ENCODE peak calls at places on chromosomes 16 and 17, in ten cellular contexts. Y is ascending aorta, E is GM13977, N is RWPE1, K is mesothelial cell of epicardium, W is HFFc6, L is K562, F is GM12878, O is OCI-LY7, U is Calu3. D is an unnamed sample.
A peak's percentile ranks its signal among the peaks of the same experiment; 100 is the strongest.

GRCh38 chr16:275786-276232 is at the start of gene RGS11:
- DNase-seq in N (no peak), W (no peak), O (no peak), E (no peak), F (no peak), Y (no peak), K (no peak), L (no peak), U (no peak), D (no peak)

GRCh38 chr16:1960665-1961630 is 1.6 kb downstream of the NDUFB10 start:
- DNase-seq in E (no peak), K (no peak), Y (no peak), F (no peak), O (peak; percentile 69), N (no peak), U (no peak), L (peak; percentile 75), W (peak; percentile 42), D (no peak)

GRCh38 chr16:86681440-86681838 is 103.1 kb downstream of the FOXL1 start:
- DNase-seq in F (no peak), O (no peak), N (no peak), E (no peak), L (peak; percentile 7), Y (peak; percentile 85), K (no peak), U (no peak), W (no peak), D (no peak)

GRCh38 chr17:53626286-53626685 is 196.4 kb upstream of the KIF2B start:
- DNase-seq in Y (no peak), N (peak; percentile 19), E (no peak), L (peak; percentile 48), K (no peak), F (no peak), O (no peak), W (peak; percentile 11), U (no peak), D (no peak)

GRCh38 chr16:88638323-88639230 is at the start of gene IL17C:
- DNase-seq in U (peak; percentile 61), F (no peak), O (peak; percentile 69), E (no peak), N (peak; percentile 53), Y (no peak), W (no peak), L (no peak), K (no peak), D (no peak)

GRCh38 chr17:45225051-45225700 is 3.5 kb downstream of the FMNL1 start:
- DNase-seq in N (no peak), Y (peak; percentile 62), F (no peak), E (no peak), W (no peak), U (no peak), K (no peak), O (peak; percentile 27), L (no peak), D (no peak)

GRCh38 chr17:41811549-41812175 is at the start of gene P3H4:
- DNase-seq in Y (peak; percentile 85), E (peak; percentile 89), L (peak; percentile 71), K (peak; percentile 84), U (peak; percentile 89), O (peak; percentile 41), N (peak; percentile 70), W (peak; percentile 76), F (no peak), D (peak; percentile 60)

GRCh38 chr17:82010575-82011525 is 11.8 kb downstream of the CENPX start:
- DNase-seq in U (no peak), L (no peak), N (no peak), K (no peak), E (no peak), F (no peak), Y (no peak), W (no peak), O (no peak), D (no peak)

GRCh38 chr17:40366861-40367518 is 2.5 kb upstream of the GJD3 start:
- DNase-seq in N (no peak), W (no peak), K (no peak), U (no peak), Y (no peak), L (no peak), E (no peak), F (no peak), O (no peak), D (no peak)

GRCh38 chr17:40373324-40373723 is 8.8 kb upstream of the GJD3 start:
- DNase-seq in Y (no peak), U (no peak), N (no peak), F (no peak), L (no peak), E (no peak), W (peak; percentile 49), O (no peak), K (no peak), D (no peak)

GRCh38 chr17:40371261-40371929 is 6.9 kb upstream of the GJD3 start:
- DNase-seq in Y (no peak), K (no peak), F (no peak), U (no peak), E (peak; percentile 45), O (peak; percentile 62), L (peak; percentile 62), W (no peak), N (no peak), D (no peak)

GRCh38 chr17:40372031-40372430 is 7.5 kb upstream of the GJD3 start:
- DNase-seq in N (no peak), W (no peak), E (no peak), K (no peak), F (no peak), O (no peak), L (no peak), U (no peak), Y (peak; percentile 30), D (no peak)

DNA sequence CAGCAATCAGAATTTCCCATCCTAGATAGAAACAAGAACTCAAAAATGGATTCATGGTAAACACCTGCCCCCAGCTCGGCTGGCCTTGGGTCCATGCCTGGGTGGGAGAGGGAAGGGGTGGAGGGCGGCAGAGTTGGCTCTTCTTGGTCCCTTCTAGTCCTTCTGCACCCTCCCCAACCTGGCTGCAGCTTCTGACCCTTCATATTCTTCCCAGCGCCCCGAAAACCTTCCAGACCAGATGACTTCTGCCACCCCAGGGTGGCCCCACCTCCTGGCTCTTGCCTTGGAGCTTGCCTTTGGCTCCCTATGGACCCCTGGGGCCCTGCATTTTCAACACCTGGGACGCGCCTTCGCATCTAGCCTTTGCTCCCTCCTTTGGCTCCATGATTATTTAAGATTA is 5.4 kb upstream of the GJD3 start:
- DNase-seq in F (no peak), O (no peak), K (no peak), L (no peak), N (no peak), E (no peak), U (no peak), W (no peak), Y (no peak), D (no peak)
- TF ChIP-seq CTCF in F (no peak), O (no peak), K (no peak), L (no peak), N (no peak), E (no peak), U (no peak), W (no peak), Y (no peak), D (no peak)

GRCh38 chr17:56505154-56505756 is 88.2 kb upstream of the NOG start:
- DNase-seq in U (no peak), Y (no peak), F (no peak), E (no peak), O (no peak), L (no peak), W (no peak), K (no peak), N (no peak), D (no peak)

GRCh38 chr17:56502120-56502519 is 91.4 kb upstream of the NOG start:
- DNase-seq in O (no peak), N (no peak), Y (no peak), E (no peak), L (no peak), K (no peak), W (no peak), U (no peak), F (no peak), D (no peak)

GRCh38 chr17:56497132-56497531 is 96.4 kb upstream of the NOG start:
- DNase-seq in L (no peak), O (no peak), F (no peak), U (no peak), K (no peak), N (no peak), Y (no peak), W (no peak), E (no peak), D (no peak)

DNA sequence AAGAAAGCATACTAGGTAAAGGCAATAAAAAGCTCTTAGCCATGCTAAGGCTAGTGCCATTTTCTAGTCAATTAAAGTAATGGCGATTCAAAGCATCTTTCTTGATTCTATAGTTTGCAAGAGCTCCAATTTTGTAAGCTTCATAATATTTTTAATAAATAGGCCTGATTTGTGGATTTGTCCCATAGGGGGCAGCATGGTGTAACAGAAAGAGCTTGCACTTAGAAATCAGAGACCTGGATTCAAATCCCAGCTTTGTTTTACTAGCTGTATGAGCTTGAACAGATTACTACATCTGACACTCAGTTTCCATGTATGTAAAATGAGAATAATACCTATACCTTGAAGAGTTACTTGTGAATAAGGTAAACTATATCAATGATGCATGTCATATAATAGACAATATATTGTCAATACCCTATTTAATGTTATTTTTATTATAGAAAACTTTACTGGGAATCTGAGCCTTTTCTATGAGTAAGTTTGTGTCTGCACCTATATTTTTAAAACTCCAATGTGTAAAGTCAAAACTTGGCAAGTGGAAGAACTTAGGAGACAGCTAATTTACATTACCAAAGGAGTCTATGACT is 93.6 kb upstream of the NOG start:
- DNase-seq in L (peak; percentile 40), K (no peak), Y (no peak), O (peak; percentile 13), W (peak; percentile 21), E (no peak), F (no peak), U (peak; percentile 22), N (no peak), D (peak; percentile 38)
- TF ChIP-seq CTCF in L (peak; percentile 65), K (peak; percentile 51), Y (no peak), O (peak; percentile 77), W (peak; percentile 81), E (peak; percentile 17), F (no peak), U (no peak), N (peak; percentile 33), D (no peak)

GRCh38 chr17:77487211-77487629 is 346.5 kb downstream of the SEC14L1 start:
- DNase-seq in U (no peak), N (no peak), W (no peak), Y (no peak), L (no peak), F (no peak), O (no peak), E (no peak), K (no peak), D (no peak)
- TF ChIP-seq CTCF in U (no peak), N (no peak), W (no peak), Y (no peak), L (no peak), F (no peak), O (no peak), E (no peak), K (no peak), D (no peak)

GRCh38 chr17:51668155-51668962 is 408.0 kb downstream of the UTP18 start:
- DNase-seq in O (no peak), L (no peak), N (no peak), Y (no peak), F (no peak), U (no peak), E (no peak), K (no peak), W (no peak), D (no peak)

GRCh38 chr17:51670899-51671298 is 410.6 kb downstream of the UTP18 start:
- DNase-seq in L (no peak), O (no peak), W (no peak), U (no peak), Y (no peak), N (no peak), F (no peak), K (no peak), E (no peak), D (no peak)

GRCh38 chr17:51668963-51669246 is 408.6 kb downstream of the UTP18 start:
- DNase-seq in W (no peak), L (no peak), N (no peak), O (no peak), E (no peak), F (no peak), K (no peak), Y (no peak), U (no peak), D (no peak)

GRCh38 chr17:51666971-51667721 is 406.8 kb downstream of the UTP18 start:
- DNase-seq in E (no peak), F (no peak), K (no peak), Y (no peak), U (no peak), L (no peak), W (no peak), N (no peak), O (no peak), D (no peak)

DNA sequence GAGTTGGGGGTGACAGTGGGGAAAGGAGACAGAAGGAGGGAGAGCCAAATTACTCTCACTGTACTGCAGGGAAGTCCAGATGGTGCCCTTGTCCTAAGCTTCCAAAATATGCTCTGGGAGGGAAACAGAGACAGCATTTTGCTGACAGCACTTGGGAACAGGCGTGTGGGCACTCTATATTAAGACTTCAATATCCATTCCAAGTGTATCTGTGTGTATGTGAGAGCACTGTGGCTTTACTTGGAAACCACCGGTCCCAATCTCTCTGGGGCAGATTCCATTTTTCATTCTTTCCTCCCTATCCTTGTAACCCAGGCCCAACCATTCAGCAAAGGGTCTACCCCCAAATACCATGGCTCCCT is 407.4 kb downstream of the UTP18 start:
- DNase-seq in O (no peak), F (no peak), N (no peak), L (no peak), W (no peak), K (no peak), E (no peak), U (no peak), Y (no peak), D (no peak)
- TF ChIP-seq CTCF in O (no peak), F (no peak), N (no peak), L (no peak), W (no peak), K (no peak), E (no peak), U (no peak), Y (no peak), D (no peak)